ENCODE peak calls at places on chromosomes 7 and 10, in ten cellular contexts. One of them, this sample, is unnamed.

GRCh38 chr10:77031531-77031930 is 606.1 kb downstream of the KCNMA1 start:
- DNase-seq in MM.1S: no peak
- DNase-seq in H1: no peak
- DNase-seq in hepatocyte: no peak
- DNase-seq in K562: no peak
- DNase-seq in fibroblast of lung: no peak
- DNase-seq in GM23248: no peak
- DNase-seq in HepG2: peak; percentile 18
- DNase-seq in H9: no peak
- DNase-seq in IMR-90: no peak
- DNase-seq in this sample: no peak

GRCh38 chr7:18352339-18353255 is 143.0 kb upstream of the HDAC9 start:
- DNase-seq in GM23248: peak; percentile 83
- DNase-seq in MM.1S: peak; percentile 65
- DNase-seq in hepatocyte: peak; percentile 73
- DNase-seq in fibroblast of lung: peak; percentile 78
- DNase-seq in IMR-90: peak; percentile 81
- DNase-seq in H1: no peak
- DNase-seq in H9: peak; percentile 43
- DNase-seq in K562: peak; percentile 37
- DNase-seq in HepG2: peak; percentile 5
- DNase-seq in this sample: peak; percentile 77

GRCh38 chr10:123455861-123456260 is 210.3 kb upstream of the GPR26 start:
- DNase-seq in MM.1S: no peak
- DNase-seq in GM23248: no peak
- DNase-seq in fibroblast of lung: no peak
- DNase-seq in hepatocyte: no peak
- DNase-seq in K562: no peak
- DNase-seq in HepG2: peak; percentile 22
- DNase-seq in H1: no peak
- DNase-seq in H9: no peak
- DNase-seq in IMR-90: no peak
- DNase-seq in this sample: no peak

GRCh38 chr7:99389772-99390171 is 15.2 kb downstream of the ARPC1B start:
- DNase-seq in GM23248: no peak
- DNase-seq in HepG2: no peak
- DNase-seq in K562: no peak
- DNase-seq in hepatocyte: no peak
- DNase-seq in H9: no peak
- DNase-seq in IMR-90: no peak
- DNase-seq in H1: no peak
- DNase-seq in MM.1S: no peak
- DNase-seq in fibroblast of lung: no peak
- DNase-seq in this sample: no peak

GRCh38 chr10:70563230-70563629 is 39.3 kb downstream of the PRF1 start:
- DNase-seq in K562: no peak
- DNase-seq in IMR-90: no peak
- DNase-seq in MM.1S: no peak
- DNase-seq in H1: no peak
- DNase-seq in H9: no peak
- DNase-seq in hepatocyte: no peak
- DNase-seq in GM23248: no peak
- DNase-seq in fibroblast of lung: no peak
- DNase-seq in HepG2: no peak
- DNase-seq in this sample: no peak

GRCh38 chr7:105932835-105933477 is 30.1 kb upstream of the CDHR3 start:
- DNase-seq in hepatocyte: no peak
- DNase-seq in MM.1S: no peak
- DNase-seq in IMR-90: peak; percentile 67
- DNase-seq in H9: no peak
- DNase-seq in GM23248: peak; percentile 92
- DNase-seq in fibroblast of lung: peak; percentile 73
- DNase-seq in H1: no peak
- DNase-seq in HepG2: no peak
- DNase-seq in K562: no peak
- DNase-seq in this sample: no peak

GRCh38 chr7:67692425-67692824 is 695.8 kb downstream of the TYW1 start:
- DNase-seq in H9: no peak
- DNase-seq in K562: no peak
- DNase-seq in IMR-90: no peak
- DNase-seq in MM.1S: no peak
- DNase-seq in hepatocyte: no peak
- DNase-seq in HepG2: no peak
- DNase-seq in H1: no peak
- DNase-seq in GM23248: no peak
- DNase-seq in fibroblast of lung: no peak
- DNase-seq in this sample: no peak

GRCh38 chr10:65827344-65827743 is 1098.5 kb upstream of the LRRTM3 start:
- DNase-seq in H1: no peak
- DNase-seq in IMR-90: no peak
- DNase-seq in hepatocyte: no peak
- DNase-seq in HepG2: no peak
- DNase-seq in K562: no peak
- DNase-seq in H9: no peak
- DNase-seq in fibroblast of lung: no peak
- DNase-seq in MM.1S: no peak
- DNase-seq in GM23248: no peak
- DNase-seq in this sample: no peak

GRCh38 chr7:74479961-74480829 is 26.5 kb downstream of the GTF2IRD1 start:
- DNase-seq in hepatocyte: peak; percentile 84
- DNase-seq in GM23248: peak; percentile 98
- DNase-seq in H9: peak; percentile 81
- DNase-seq in MM.1S: no peak
- DNase-seq in K562: no peak
- DNase-seq in fibroblast of lung: peak; percentile 90
- DNase-seq in IMR-90: peak; percentile 93
- DNase-seq in HepG2: peak; percentile 62
- DNase-seq in H1: peak; percentile 44
- DNase-seq in this sample: no peak

GRCh38 chr7:146902728-146903127 is 786.1 kb downstream of the CNTNAP2 start:
- DNase-seq in IMR-90: no peak
- DNase-seq in MM.1S: no peak
- DNase-seq in GM23248: peak; percentile 1
- DNase-seq in H1: no peak
- DNase-seq in H9: no peak
- DNase-seq in hepatocyte: no peak
- DNase-seq in HepG2: no peak
- DNase-seq in K562: no peak
- DNase-seq in fibroblast of lung: no peak
- DNase-seq in this sample: no peak

GRCh38 chr10:43863859-43864591 is 215.3 kb upstream of the ZNF32 start:
- DNase-seq in K562: no peak
- DNase-seq in IMR-90: peak; percentile 85
- DNase-seq in fibroblast of lung: peak; percentile 59
- DNase-seq in HepG2: peak; percentile 96
- DNase-seq in hepatocyte: peak; percentile 74
- DNase-seq in GM23248: peak; percentile 92
- DNase-seq in H1: no peak
- DNase-seq in H9: no peak
- DNase-seq in MM.1S: no peak
- DNase-seq in this sample: peak; percentile 77

GRCh38 chr10:33100996-33101747 is 143.1 kb upstream of the ITGB1 start:
- DNase-seq in H9: no peak
- DNase-seq in H1: no peak
- DNase-seq in K562: no peak
- DNase-seq in IMR-90: no peak
- DNase-seq in MM.1S: no peak
- DNase-seq in GM23248: no peak
- DNase-seq in hepatocyte: no peak
- DNase-seq in HepG2: no peak
- DNase-seq in fibroblast of lung: no peak
- DNase-seq in this sample: no peak

GRCh38 chr10:71476249-71477011 is 79.7 kb downstream of the CDH23 start:
- DNase-seq in H1: no peak
- DNase-seq in hepatocyte: no peak
- DNase-seq in MM.1S: no peak
- DNase-seq in fibroblast of lung: no peak
- DNase-seq in HepG2: no peak
- DNase-seq in H9: no peak
- DNase-seq in IMR-90: no peak
- DNase-seq in K562: no peak
- DNase-seq in GM23248: no peak
- DNase-seq in this sample: no peak

GRCh38 chr7:79319369-79319768 is 134.1 kb downstream of the MAGI2 start:
- DNase-seq in HepG2: no peak
- DNase-seq in GM23248: peak; percentile 21
- DNase-seq in K562: no peak
- DNase-seq in IMR-90: peak; percentile 40
- DNase-seq in fibroblast of lung: no peak
- DNase-seq in hepatocyte: no peak
- DNase-seq in H9: no peak
- DNase-seq in MM.1S: no peak
- DNase-seq in H1: no peak
- DNase-seq in this sample: no peak

GRCh38 chr7:31938650-31939049 is 131.6 kb downstream of the PDE1C start:
- DNase-seq in MM.1S: no peak
- DNase-seq in HepG2: no peak
- DNase-seq in hepatocyte: no peak
- DNase-seq in IMR-90: peak; percentile 45
- DNase-seq in H1: no peak
- DNase-seq in K562: no peak
- DNase-seq in fibroblast of lung: no peak
- DNase-seq in H9: no peak
- DNase-seq in GM23248: peak; percentile 73
- DNase-seq in this sample: no peak

GRCh38 chr10:100184426-100185219 is 1.2 kb downstream of the ERLIN1 start:
- DNase-seq in HepG2: peak; percentile 35
- DNase-seq in H1: no peak
- DNase-seq in MM.1S: peak; percentile 18
- DNase-seq in GM23248: peak; percentile 54
- DNase-seq in hepatocyte: peak; percentile 13
- DNase-seq in IMR-90: peak; percentile 23
- DNase-seq in K562: peak; percentile 62
- DNase-seq in H9: no peak
- DNase-seq in fibroblast of lung: peak; percentile 27
- DNase-seq in this sample: no peak

DNA sequence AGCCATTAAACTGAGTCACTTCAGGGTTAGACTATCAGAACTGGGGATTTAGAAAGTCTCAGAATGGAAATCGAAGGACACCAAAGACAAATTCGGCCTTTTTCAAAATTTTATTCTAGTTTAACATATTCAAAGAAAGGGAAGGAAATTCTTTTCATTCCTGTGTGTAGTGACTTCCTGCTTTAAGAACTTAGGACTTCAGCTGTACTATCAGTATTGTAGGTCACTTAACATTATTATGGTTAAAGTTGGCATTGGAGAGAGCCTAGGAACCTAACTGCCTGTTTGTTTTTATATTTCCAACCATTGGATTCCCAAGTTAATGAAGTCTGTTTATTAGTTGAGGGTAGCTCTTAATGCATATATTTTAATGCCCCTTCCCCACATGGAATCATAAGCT is 63.7 kb downstream of the PTEN start:
- DNase-seq in IMR-90: no peak
- DNase-seq in GM23248: peak; percentile 20
- DNase-seq in MM.1S: no peak
- DNase-seq in H1: no peak
- DNase-seq in fibroblast of lung: no peak
- DNase-seq in K562: no peak
- DNase-seq in H9: no peak
- DNase-seq in HepG2: no peak
- DNase-seq in hepatocyte: no peak
- DNase-seq in this sample: no peak
- H4K20me1 ChIP-seq in IMR-90: peaks cover 74% of the 10 kb centered on the region
- H4K20me1 ChIP-seq in GM23248: peaks cover 34% of the 10 kb centered on the region
- H4K20me1 ChIP-seq in MM.1S: peaks cover 14% of the 10 kb centered on the region
- H4K20me1 ChIP-seq in H1: no peaks in the 10 kb centered on the region
- H4K20me1 ChIP-seq in fibroblast of lung: peaks cover 4% of the 10 kb centered on the region
- H4K20me1 ChIP-seq in K562: no peaks in the 10 kb centered on the region
- H4K20me1 ChIP-seq in H9: no peaks in the 10 kb centered on the region
- H4K20me1 ChIP-seq in HepG2: no peaks in the 10 kb centered on the region
- H4K20me1 ChIP-seq in hepatocyte: peaks cover 76% of the 10 kb centered on the region
- H4K20me1 ChIP-seq in this sample: no peaks in the 10 kb centered on the region

GRCh38 chr10:101941871-101942270 is 98.3 kb upstream of the KCNIP2 start:
- DNase-seq in IMR-90: peak; percentile 59
- DNase-seq in GM23248: peak; percentile 71
- DNase-seq in MM.1S: no peak
- DNase-seq in fibroblast of lung: peak; percentile 59
- DNase-seq in HepG2: no peak
- DNase-seq in K562: no peak
- DNase-seq in hepatocyte: no peak
- DNase-seq in H9: no peak
- DNase-seq in H1: no peak
- DNase-seq in this sample: no peak
- H3K4me1 ChIP-seq in IMR-90: peaks cover 34% of the 10 kb centered on the region
- H3K4me1 ChIP-seq in GM23248: peaks cover 58% of the 10 kb centered on the region
- H3K4me1 ChIP-seq in MM.1S: no peaks in the 10 kb centered on the region
- H3K4me1 ChIP-seq in fibroblast of lung: peaks cover 40% of the 10 kb centered on the region
- H3K4me1 ChIP-seq in HepG2: no peaks in the 10 kb centered on the region
- H3K4me1 ChIP-seq in K562: no peaks in the 10 kb centered on the region
- H3K4me1 ChIP-seq in hepatocyte: peaks cover 7% of the 10 kb centered on the region
- H3K4me1 ChIP-seq in H9: no peaks in the 10 kb centered on the region
- H3K4me1 ChIP-seq in H1: no peaks in the 10 kb centered on the region
- H3K4me1 ChIP-seq in this sample: peaks cover 49% of the 10 kb centered on the region

DNA sequence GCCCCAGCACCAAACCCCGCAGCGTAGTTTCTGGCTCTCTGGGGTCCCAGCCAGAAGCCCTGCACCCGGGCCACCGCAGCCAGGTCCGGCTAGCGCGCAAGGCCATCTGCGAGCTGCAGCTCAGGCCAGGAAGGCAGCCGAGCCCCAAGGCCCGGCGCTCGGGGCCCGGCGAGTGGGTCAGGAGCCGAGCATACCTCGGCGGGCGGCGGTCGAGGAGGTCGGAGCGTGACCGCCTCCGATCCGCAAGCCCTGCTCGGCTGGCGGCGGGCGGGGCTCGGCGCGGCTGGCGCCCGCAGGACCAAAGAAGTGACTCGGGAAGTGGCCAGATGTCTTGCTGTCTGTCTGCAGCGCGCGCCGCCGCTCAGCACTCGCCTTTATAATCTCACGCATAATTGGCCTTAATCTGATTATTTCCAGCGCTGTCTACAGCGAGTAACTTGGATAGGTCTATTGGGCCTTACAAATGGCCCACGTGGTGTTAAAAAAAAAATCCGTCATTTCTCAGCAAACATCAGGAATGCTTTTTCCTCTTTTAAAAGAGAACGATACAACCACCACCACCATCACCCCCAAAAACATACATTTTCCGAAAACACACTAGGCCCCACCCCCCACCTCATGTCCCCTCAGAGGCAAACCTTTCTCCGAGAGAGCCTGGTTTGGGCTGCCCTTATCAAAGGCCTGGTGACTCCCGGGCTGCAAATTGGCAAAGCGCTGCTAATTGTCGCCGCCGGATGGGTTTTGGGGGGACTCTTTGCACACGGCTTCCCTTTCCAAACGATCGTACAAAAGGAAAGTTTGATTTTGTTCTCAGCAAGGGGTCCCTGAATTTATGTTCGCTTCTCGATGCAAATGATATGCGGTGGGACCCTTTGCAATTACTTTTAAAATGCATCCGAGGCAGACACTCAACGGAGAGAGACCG is at the start of gene DRGX:
- DNase-seq in MM.1S: no peak
- DNase-seq in H1: no peak
- DNase-seq in fibroblast of lung: no peak
- DNase-seq in GM23248: peak; percentile 19
- DNase-seq in H9: no peak
- DNase-seq in IMR-90: no peak
- DNase-seq in K562: no peak
- DNase-seq in HepG2: no peak
- DNase-seq in hepatocyte: no peak
- DNase-seq in this sample: no peak
- H3K27me3 ChIP-seq in MM.1S: peaks cover 6% of the 10 kb centered on the region
- H3K27me3 ChIP-seq in H1: peaks cover 73% of the 10 kb centered on the region
- H3K27me3 ChIP-seq in fibroblast of lung: peaks cover 64% of the 10 kb centered on the region
- H3K27me3 ChIP-seq in GM23248: peaks cover 99% of the 10 kb centered on the region
- H3K27me3 ChIP-seq in H9: peaks cover 55% of the 10 kb centered on the region
- H3K27me3 ChIP-seq in IMR-90: peaks cover 73% of the 10 kb centered on the region
- H3K27me3 ChIP-seq in K562: peaks cover 77% of the 10 kb centered on the region
- H3K27me3 ChIP-seq in HepG2: peaks cover 69% of the 10 kb centered on the region
- H3K27me3 ChIP-seq in hepatocyte: peaks cover 99% of the 10 kb centered on the region
- H3K27me3 ChIP-seq in this sample: peaks cover 29% of the 10 kb centered on the region

GRCh38 chr10:614341-614664 is 75.2 kb downstream of the DIP2C start:
- DNase-seq in hepatocyte: no peak
- DNase-seq in HepG2: no peak
- DNase-seq in H1: no peak
- DNase-seq in MM.1S: no peak
- DNase-seq in H9: no peak
- DNase-seq in fibroblast of lung: no peak
- DNase-seq in K562: no peak
- DNase-seq in IMR-90: no peak
- DNase-seq in GM23248: no peak
- DNase-seq in this sample: no peak
- H4K20me1 ChIP-seq in hepatocyte: peaks cover 62% of the 10 kb centered on the region
- H4K20me1 ChIP-seq in HepG2: peaks cover 3% of the 10 kb centered on the region
- H4K20me1 ChIP-seq in H1: peaks cover 7% of the 10 kb centered on the region
- H4K20me1 ChIP-seq in MM.1S: no peaks in the 10 kb centered on the region
- H4K20me1 ChIP-seq in H9: peaks cover 2% of the 10 kb centered on the region
- H4K20me1 ChIP-seq in fibroblast of lung: no peaks in the 10 kb centered on the region
- H4K20me1 ChIP-seq in K562: no peaks in the 10 kb centered on the region
- H4K20me1 ChIP-seq in IMR-90: peaks cover 88% of the 10 kb centered on the region
- H4K20me1 ChIP-seq in GM23248: no peaks in the 10 kb centered on the region
- H4K20me1 ChIP-seq in this sample: no peaks in the 10 kb centered on the region

This sample was measured in PC-9.